ENCODE peak calls at places on chromosomes 7 and 10, in seven cellular contexts. One of them, this sample, is unnamed.

GRCh38 chr7:8291742-8292141 is 29.8 kb upstream of the ICA1 start:
- DNase-seq in NCI-H2029 treated with DMSO at 0.1 percent for 48 hours: no peak
- DNase-seq in activated CD4-positive, alpha-beta T cell treated with anti-CD3 and anti-CD28 coated beads, Interleukin-2, amount 50 U/mL, for 1 hour: no peak
- DNase-seq in MV-4-11: no peak
- DNase-seq in nephron progenitor cell: no peak
- DNase-seq in activated naive CD8-positive, alpha-beta T cell treated with anti-CD3 and anti-CD28 coated beads, Interleukin-2, amount 50 U/mL, for 24 hours: no peak
- DNase-seq in naive B cell: no peak
- DNase-seq in this sample: no peak

GRCh38 chr7:122532406-122533269 is 166.3 kb downstream of the RNF133 start:
- DNase-seq in NCI-H2029 treated with DMSO at 0.1 percent for 48 hours: no peak
- DNase-seq in activated CD4-positive, alpha-beta T cell treated with anti-CD3 and anti-CD28 coated beads, Interleukin-2, amount 50 U/mL, for 1 hour: no peak
- DNase-seq in MV-4-11: no peak
- DNase-seq in nephron progenitor cell: no peak
- DNase-seq in activated naive CD8-positive, alpha-beta T cell treated with anti-CD3 and anti-CD28 coated beads, Interleukin-2, amount 50 U/mL, for 24 hours: no peak
- DNase-seq in naive B cell: no peak
- DNase-seq in this sample: peak

GRCh38 chr7:28151965-28152364 is 28.6 kb downstream of the JAZF1 start:
- DNase-seq in NCI-H2029 treated with DMSO at 0.1 percent for 48 hours: no peak
- DNase-seq in activated CD4-positive, alpha-beta T cell treated with anti-CD3 and anti-CD28 coated beads, Interleukin-2, amount 50 U/mL, for 1 hour: no peak
- DNase-seq in MV-4-11: no peak
- DNase-seq in nephron progenitor cell: no peak
- DNase-seq in activated naive CD8-positive, alpha-beta T cell treated with anti-CD3 and anti-CD28 coated beads, Interleukin-2, amount 50 U/mL, for 24 hours: no peak
- DNase-seq in naive B cell: peak
- DNase-seq in this sample: peak

GRCh38 chr7:43481905-43482678 is 100.8 kb upstream of the STK17A start:
- DNase-seq in NCI-H2029 treated with DMSO at 0.1 percent for 48 hours: no peak
- DNase-seq in activated CD4-positive, alpha-beta T cell treated with anti-CD3 and anti-CD28 coated beads, Interleukin-2, amount 50 U/mL, for 1 hour: no peak
- DNase-seq in MV-4-11: no peak
- DNase-seq in nephron progenitor cell: no peak
- DNase-seq in activated naive CD8-positive, alpha-beta T cell treated with anti-CD3 and anti-CD28 coated beads, Interleukin-2, amount 50 U/mL, for 24 hours: no peak
- DNase-seq in naive B cell: no peak
- DNase-seq in this sample: no peak

GRCh38 chr7:8249121-8249520 is 12.8 kb downstream of the ICA1 start:
- DNase-seq in NCI-H2029 treated with DMSO at 0.1 percent for 48 hours: no peak
- DNase-seq in activated CD4-positive, alpha-beta T cell treated with anti-CD3 and anti-CD28 coated beads, Interleukin-2, amount 50 U/mL, for 1 hour: no peak
- DNase-seq in MV-4-11: peak
- DNase-seq in nephron progenitor cell: no peak
- DNase-seq in activated naive CD8-positive, alpha-beta T cell treated with anti-CD3 and anti-CD28 coated beads, Interleukin-2, amount 50 U/mL, for 24 hours: no peak
- DNase-seq in naive B cell: no peak
- DNase-seq in this sample: no peak

GRCh38 chr10:91587710-91588638 is 44.9 kb downstream of the PPP1R3C start:
- DNase-seq in NCI-H2029 treated with DMSO at 0.1 percent for 48 hours: no peak
- DNase-seq in activated CD4-positive, alpha-beta T cell treated with anti-CD3 and anti-CD28 coated beads, Interleukin-2, amount 50 U/mL, for 1 hour: no peak
- DNase-seq in MV-4-11: no peak
- DNase-seq in nephron progenitor cell: no peak
- DNase-seq in activated naive CD8-positive, alpha-beta T cell treated with anti-CD3 and anti-CD28 coated beads, Interleukin-2, amount 50 U/mL, for 24 hours: no peak
- DNase-seq in naive B cell: no peak
- DNase-seq in this sample: peak

GRCh38 chr7:134856141-134856540 is 76.7 kb downstream of the CALD1 start:
- DNase-seq in NCI-H2029 treated with DMSO at 0.1 percent for 48 hours: no peak
- DNase-seq in activated CD4-positive, alpha-beta T cell treated with anti-CD3 and anti-CD28 coated beads, Interleukin-2, amount 50 U/mL, for 1 hour: no peak
- DNase-seq in MV-4-11: no peak
- DNase-seq in nephron progenitor cell: no peak
- DNase-seq in activated naive CD8-positive, alpha-beta T cell treated with anti-CD3 and anti-CD28 coated beads, Interleukin-2, amount 50 U/mL, for 24 hours: no peak
- DNase-seq in naive B cell: no peak
- DNase-seq in this sample: no peak

GRCh38 chr7:122064971-122065370 is 79.1 kb downstream of the AASS start:
- DNase-seq in NCI-H2029 treated with DMSO at 0.1 percent for 48 hours: no peak
- DNase-seq in activated CD4-positive, alpha-beta T cell treated with anti-CD3 and anti-CD28 coated beads, Interleukin-2, amount 50 U/mL, for 1 hour: no peak
- DNase-seq in MV-4-11: no peak
- DNase-seq in nephron progenitor cell: no peak
- DNase-seq in activated naive CD8-positive, alpha-beta T cell treated with anti-CD3 and anti-CD28 coated beads, Interleukin-2, amount 50 U/mL, for 24 hours: no peak
- DNase-seq in naive B cell: no peak
- DNase-seq in this sample: no peak

GRCh38 chr10:47364366-47364765 is 16.2 kb downstream of the RBP3 start:
- DNase-seq in NCI-H2029 treated with DMSO at 0.1 percent for 48 hours: peak
- DNase-seq in activated CD4-positive, alpha-beta T cell treated with anti-CD3 and anti-CD28 coated beads, Interleukin-2, amount 50 U/mL, for 1 hour: no peak
- DNase-seq in MV-4-11: no peak
- DNase-seq in nephron progenitor cell: no peak
- DNase-seq in activated naive CD8-positive, alpha-beta T cell treated with anti-CD3 and anti-CD28 coated beads, Interleukin-2, amount 50 U/mL, for 24 hours: no peak
- DNase-seq in naive B cell: no peak
- DNase-seq in this sample: no peak

GRCh38 chr7:67056683-67057082 is 60.0 kb downstream of the TYW1 start:
- DNase-seq in NCI-H2029 treated with DMSO at 0.1 percent for 48 hours: no peak
- DNase-seq in activated CD4-positive, alpha-beta T cell treated with anti-CD3 and anti-CD28 coated beads, Interleukin-2, amount 50 U/mL, for 1 hour: no peak
- DNase-seq in MV-4-11: no peak
- DNase-seq in nephron progenitor cell: no peak
- DNase-seq in activated naive CD8-positive, alpha-beta T cell treated with anti-CD3 and anti-CD28 coated beads, Interleukin-2, amount 50 U/mL, for 24 hours: no peak
- DNase-seq in naive B cell: no peak
- DNase-seq in this sample: no peak

GRCh38 chr7:21108182-21108581 is 319.7 kb upstream of the SP4 start:
- DNase-seq in NCI-H2029 treated with DMSO at 0.1 percent for 48 hours: peak
- DNase-seq in activated CD4-positive, alpha-beta T cell treated with anti-CD3 and anti-CD28 coated beads, Interleukin-2, amount 50 U/mL, for 1 hour: no peak
- DNase-seq in MV-4-11: no peak
- DNase-seq in nephron progenitor cell: no peak
- DNase-seq in activated naive CD8-positive, alpha-beta T cell treated with anti-CD3 and anti-CD28 coated beads, Interleukin-2, amount 50 U/mL, for 24 hours: no peak
- DNase-seq in naive B cell: no peak
- DNase-seq in this sample: no peak

GRCh38 chr10:16521311-16522016 is at the start of gene C1QL3:
- DNase-seq in NCI-H2029 treated with DMSO at 0.1 percent for 48 hours: no peak
- DNase-seq in activated CD4-positive, alpha-beta T cell treated with anti-CD3 and anti-CD28 coated beads, Interleukin-2, amount 50 U/mL, for 1 hour: peak
- DNase-seq in MV-4-11: no peak
- DNase-seq in nephron progenitor cell: peak
- DNase-seq in activated naive CD8-positive, alpha-beta T cell treated with anti-CD3 and anti-CD28 coated beads, Interleukin-2, amount 50 U/mL, for 24 hours: peak
- DNase-seq in naive B cell: peak
- DNase-seq in this sample: no peak

GRCh38 chr7:91323759-91324158 is 59.5 kb downstream of the FZD1 start:
- DNase-seq in NCI-H2029 treated with DMSO at 0.1 percent for 48 hours: no peak
- DNase-seq in activated CD4-positive, alpha-beta T cell treated with anti-CD3 and anti-CD28 coated beads, Interleukin-2, amount 50 U/mL, for 1 hour: no peak
- DNase-seq in MV-4-11: no peak
- DNase-seq in nephron progenitor cell: no peak
- DNase-seq in activated naive CD8-positive, alpha-beta T cell treated with anti-CD3 and anti-CD28 coated beads, Interleukin-2, amount 50 U/mL, for 24 hours: no peak
- DNase-seq in naive B cell: no peak
- DNase-seq in this sample: no peak

GRCh38 chr10:14569274-14570060 is 205.2 kb downstream of the FAM107B start:
- DNase-seq in NCI-H2029 treated with DMSO at 0.1 percent for 48 hours: no peak
- DNase-seq in activated CD4-positive, alpha-beta T cell treated with anti-CD3 and anti-CD28 coated beads, Interleukin-2, amount 50 U/mL, for 1 hour: no peak
- DNase-seq in MV-4-11: no peak
- DNase-seq in nephron progenitor cell: no peak
- DNase-seq in activated naive CD8-positive, alpha-beta T cell treated with anti-CD3 and anti-CD28 coated beads, Interleukin-2, amount 50 U/mL, for 24 hours: no peak
- DNase-seq in naive B cell: no peak
- DNase-seq in this sample: no peak

GRCh38 chr10:73251683-73252444 is 580 bp downstream of the MRPS16 start:
- DNase-seq in NCI-H2029 treated with DMSO at 0.1 percent for 48 hours: no peak
- DNase-seq in activated CD4-positive, alpha-beta T cell treated with anti-CD3 and anti-CD28 coated beads, Interleukin-2, amount 50 U/mL, for 1 hour: no peak
- DNase-seq in MV-4-11: peak
- DNase-seq in nephron progenitor cell: no peak
- DNase-seq in activated naive CD8-positive, alpha-beta T cell treated with anti-CD3 and anti-CD28 coated beads, Interleukin-2, amount 50 U/mL, for 24 hours: peak
- DNase-seq in naive B cell: no peak
- DNase-seq in this sample: no peak

GRCh38 chr10:76192694-76193304 is 761.4 kb downstream of the LRMDA start:
- DNase-seq in NCI-H2029 treated with DMSO at 0.1 percent for 48 hours: no peak
- DNase-seq in activated CD4-positive, alpha-beta T cell treated with anti-CD3 and anti-CD28 coated beads, Interleukin-2, amount 50 U/mL, for 1 hour: no peak
- DNase-seq in MV-4-11: no peak
- DNase-seq in nephron progenitor cell: no peak
- DNase-seq in activated naive CD8-positive, alpha-beta T cell treated with anti-CD3 and anti-CD28 coated beads, Interleukin-2, amount 50 U/mL, for 24 hours: no peak
- DNase-seq in naive B cell: no peak
- DNase-seq in this sample: no peak

GRCh38 chr7:15967121-15967520 is 280.6 kb upstream of the MEOX2 start:
- DNase-seq in NCI-H2029 treated with DMSO at 0.1 percent for 48 hours: no peak
- DNase-seq in activated CD4-positive, alpha-beta T cell treated with anti-CD3 and anti-CD28 coated beads, Interleukin-2, amount 50 U/mL, for 1 hour: no peak
- DNase-seq in MV-4-11: no peak
- DNase-seq in nephron progenitor cell: no peak
- DNase-seq in activated naive CD8-positive, alpha-beta T cell treated with anti-CD3 and anti-CD28 coated beads, Interleukin-2, amount 50 U/mL, for 24 hours: no peak
- DNase-seq in naive B cell: no peak
- DNase-seq in this sample: no peak

GRCh38 chr7:55423277-55423711 is 58.2 kb downstream of the LANCL2 start:
- DNase-seq in NCI-H2029 treated with DMSO at 0.1 percent for 48 hours: no peak
- DNase-seq in activated CD4-positive, alpha-beta T cell treated with anti-CD3 and anti-CD28 coated beads, Interleukin-2, amount 50 U/mL, for 1 hour: no peak
- DNase-seq in MV-4-11: no peak
- DNase-seq in nephron progenitor cell: no peak
- DNase-seq in activated naive CD8-positive, alpha-beta T cell treated with anti-CD3 and anti-CD28 coated beads, Interleukin-2, amount 50 U/mL, for 24 hours: no peak
- DNase-seq in naive B cell: no peak
- DNase-seq in this sample: no peak

GRCh38 chr7:131071786-131072504 is 255.7 kb upstream of the MKLN1 start:
- DNase-seq in NCI-H2029 treated with DMSO at 0.1 percent for 48 hours: peak
- DNase-seq in activated CD4-positive, alpha-beta T cell treated with anti-CD3 and anti-CD28 coated beads, Interleukin-2, amount 50 U/mL, for 1 hour: no peak
- DNase-seq in MV-4-11: peak
- DNase-seq in nephron progenitor cell: no peak
- DNase-seq in activated naive CD8-positive, alpha-beta T cell treated with anti-CD3 and anti-CD28 coated beads, Interleukin-2, amount 50 U/mL, for 24 hours: no peak
- DNase-seq in naive B cell: no peak
- DNase-seq in this sample: no peak

GRCh38 chr7:27156508-27156898 is at the start of gene HOXA7:
- DNase-seq in NCI-H2029 treated with DMSO at 0.1 percent for 48 hours: no peak
- DNase-seq in activated CD4-positive, alpha-beta T cell treated with anti-CD3 and anti-CD28 coated beads, Interleukin-2, amount 50 U/mL, for 1 hour: no peak
- DNase-seq in MV-4-11: no peak
- DNase-seq in nephron progenitor cell: peak
- DNase-seq in activated naive CD8-positive, alpha-beta T cell treated with anti-CD3 and anti-CD28 coated beads, Interleukin-2, amount 50 U/mL, for 24 hours: no peak
- DNase-seq in naive B cell: no peak
- DNase-seq in this sample: no peak

GRCh38 chr7:17289074-17289665 is 9.3 kb upstream of the AHR start:
- DNase-seq in NCI-H2029 treated with DMSO at 0.1 percent for 48 hours: no peak
- DNase-seq in activated CD4-positive, alpha-beta T cell treated with anti-CD3 and anti-CD28 coated beads, Interleukin-2, amount 50 U/mL, for 1 hour: no peak
- DNase-seq in MV-4-11: no peak
- DNase-seq in nephron progenitor cell: no peak
- DNase-seq in activated naive CD8-positive, alpha-beta T cell treated with anti-CD3 and anti-CD28 coated beads, Interleukin-2, amount 50 U/mL, for 24 hours: no peak
- DNase-seq in naive B cell: no peak
- DNase-seq in this sample: no peak

GRCh38 chr10:133163889-133164815 is 4.1 kb downstream of the KNDC1 start:
- DNase-seq in NCI-H2029 treated with DMSO at 0.1 percent for 48 hours: no peak
- DNase-seq in activated CD4-positive, alpha-beta T cell treated with anti-CD3 and anti-CD28 coated beads, Interleukin-2, amount 50 U/mL, for 1 hour: no peak
- DNase-seq in MV-4-11: no peak
- DNase-seq in nephron progenitor cell: no peak
- DNase-seq in activated naive CD8-positive, alpha-beta T cell treated with anti-CD3 and anti-CD28 coated beads, Interleukin-2, amount 50 U/mL, for 24 hours: no peak
- DNase-seq in naive B cell: no peak
- DNase-seq in this sample: no peak

GRCh38 chr7:44398506-44398905 is 73.1 kb upstream of the CAMK2B start:
- DNase-seq in NCI-H2029 treated with DMSO at 0.1 percent for 48 hours: peak
- DNase-seq in activated CD4-positive, alpha-beta T cell treated with anti-CD3 and anti-CD28 coated beads, Interleukin-2, amount 50 U/mL, for 1 hour: no peak
- DNase-seq in MV-4-11: no peak
- DNase-seq in nephron progenitor cell: no peak
- DNase-seq in activated naive CD8-positive, alpha-beta T cell treated with anti-CD3 and anti-CD28 coated beads, Interleukin-2, amount 50 U/mL, for 24 hours: no peak
- DNase-seq in naive B cell: no peak
- DNase-seq in this sample: no peak

GRCh38 chr7:30348083-30348560 is 63.7 kb downstream of the ZNRF2 start:
- DNase-seq in NCI-H2029 treated with DMSO at 0.1 percent for 48 hours: no peak
- DNase-seq in activated CD4-positive, alpha-beta T cell treated with anti-CD3 and anti-CD28 coated beads, Interleukin-2, amount 50 U/mL, for 1 hour: peak
- DNase-seq in MV-4-11: peak
- DNase-seq in nephron progenitor cell: no peak
- DNase-seq in activated naive CD8-positive, alpha-beta T cell treated with anti-CD3 and anti-CD28 coated beads, Interleukin-2, amount 50 U/mL, for 24 hours: peak
- DNase-seq in naive B cell: peak
- DNase-seq in this sample: peak

GRCh38 chr10:58435297-58435696 is 50.1 kb downstream of the TFAM start:
- DNase-seq in NCI-H2029 treated with DMSO at 0.1 percent for 48 hours: no peak
- DNase-seq in activated CD4-positive, alpha-beta T cell treated with anti-CD3 and anti-CD28 coated beads, Interleukin-2, amount 50 U/mL, for 1 hour: no peak
- DNase-seq in MV-4-11: peak
- DNase-seq in nephron progenitor cell: no peak
- DNase-seq in activated naive CD8-positive, alpha-beta T cell treated with anti-CD3 and anti-CD28 coated beads, Interleukin-2, amount 50 U/mL, for 24 hours: peak
- DNase-seq in naive B cell: no peak
- DNase-seq in this sample: peak

GRCh38 chr7:81234896-81235295 is 316.0 kb upstream of the SEMA3C start:
- DNase-seq in NCI-H2029 treated with DMSO at 0.1 percent for 48 hours: no peak
- DNase-seq in activated CD4-positive, alpha-beta T cell treated with anti-CD3 and anti-CD28 coated beads, Interleukin-2, amount 50 U/mL, for 1 hour: no peak
- DNase-seq in MV-4-11: no peak
- DNase-seq in nephron progenitor cell: no peak
- DNase-seq in activated naive CD8-positive, alpha-beta T cell treated with anti-CD3 and anti-CD28 coated beads, Interleukin-2, amount 50 U/mL, for 24 hours: no peak
- DNase-seq in naive B cell: no peak
- DNase-seq in this sample: no peak

GRCh38 chr10:18216482-18216881 is 76.3 kb downstream of the CACNB2 start:
- DNase-seq in NCI-H2029 treated with DMSO at 0.1 percent for 48 hours: no peak
- DNase-seq in activated CD4-positive, alpha-beta T cell treated with anti-CD3 and anti-CD28 coated beads, Interleukin-2, amount 50 U/mL, for 1 hour: no peak
- DNase-seq in MV-4-11: no peak
- DNase-seq in nephron progenitor cell: no peak
- DNase-seq in activated naive CD8-positive, alpha-beta T cell treated with anti-CD3 and anti-CD28 coated beads, Interleukin-2, amount 50 U/mL, for 24 hours: no peak
- DNase-seq in naive B cell: no peak
- DNase-seq in this sample: no peak

GRCh38 chr7:106346678-106347217 is 62.0 kb upstream of the NAMPT start:
- DNase-seq in NCI-H2029 treated with DMSO at 0.1 percent for 48 hours: no peak
- DNase-seq in activated CD4-positive, alpha-beta T cell treated with anti-CD3 and anti-CD28 coated beads, Interleukin-2, amount 50 U/mL, for 1 hour: peak
- DNase-seq in MV-4-11: peak
- DNase-seq in nephron progenitor cell: no peak
- DNase-seq in activated naive CD8-positive, alpha-beta T cell treated with anti-CD3 and anti-CD28 coated beads, Interleukin-2, amount 50 U/mL, for 24 hours: no peak
- DNase-seq in naive B cell: no peak
- DNase-seq in this sample: peak

GRCh38 chr7:139044813-139045794 is 9.3 kb upstream of the ZC3HAV1L start:
- DNase-seq in NCI-H2029 treated with DMSO at 0.1 percent for 48 hours: no peak
- DNase-seq in activated CD4-positive, alpha-beta T cell treated with anti-CD3 and anti-CD28 coated beads, Interleukin-2, amount 50 U/mL, for 1 hour: no peak
- DNase-seq in MV-4-11: peak
- DNase-seq in nephron progenitor cell: no peak
- DNase-seq in activated naive CD8-positive, alpha-beta T cell treated with anti-CD3 and anti-CD28 coated beads, Interleukin-2, amount 50 U/mL, for 24 hours: no peak
- DNase-seq in naive B cell: peak
- DNase-seq in this sample: no peak

GRCh38 chr10:3415038-3415736 is 242.6 kb upstream of the PITRM1 start:
- DNase-seq in NCI-H2029 treated with DMSO at 0.1 percent for 48 hours: no peak
- DNase-seq in activated CD4-positive, alpha-beta T cell treated with anti-CD3 and anti-CD28 coated beads, Interleukin-2, amount 50 U/mL, for 1 hour: no peak
- DNase-seq in MV-4-11: no peak
- DNase-seq in nephron progenitor cell: no peak
- DNase-seq in activated naive CD8-positive, alpha-beta T cell treated with anti-CD3 and anti-CD28 coated beads, Interleukin-2, amount 50 U/mL, for 24 hours: no peak
- DNase-seq in naive B cell: no peak
- DNase-seq in this sample: no peak

GRCh38 chr7:106659369-106659962 is 1.5 kb downstream of the CCDC71L start:
- DNase-seq in NCI-H2029 treated with DMSO at 0.1 percent for 48 hours: no peak
- DNase-seq in activated CD4-positive, alpha-beta T cell treated with anti-CD3 and anti-CD28 coated beads, Interleukin-2, amount 50 U/mL, for 1 hour: no peak
- DNase-seq in MV-4-11: no peak
- DNase-seq in nephron progenitor cell: no peak
- DNase-seq in activated naive CD8-positive, alpha-beta T cell treated with anti-CD3 and anti-CD28 coated beads, Interleukin-2, amount 50 U/mL, for 24 hours: no peak
- DNase-seq in naive B cell: no peak
- DNase-seq in this sample: no peak

GRCh38 chr10:101287922-101288638 is 58.8 kb upstream of the LBX1 start:
- DNase-seq in NCI-H2029 treated with DMSO at 0.1 percent for 48 hours: no peak
- DNase-seq in activated CD4-positive, alpha-beta T cell treated with anti-CD3 and anti-CD28 coated beads, Interleukin-2, amount 50 U/mL, for 1 hour: no peak
- DNase-seq in MV-4-11: no peak
- DNase-seq in nephron progenitor cell: peak
- DNase-seq in activated naive CD8-positive, alpha-beta T cell treated with anti-CD3 and anti-CD28 coated beads, Interleukin-2, amount 50 U/mL, for 24 hours: no peak
- DNase-seq in naive B cell: no peak
- DNase-seq in this sample: no peak

GRCh38 chr7:98211221-98211675 is at the start of gene BHLHA15:
- DNase-seq in NCI-H2029 treated with DMSO at 0.1 percent for 48 hours: no peak
- DNase-seq in activated CD4-positive, alpha-beta T cell treated with anti-CD3 and anti-CD28 coated beads, Interleukin-2, amount 50 U/mL, for 1 hour: peak
- DNase-seq in MV-4-11: no peak
- DNase-seq in nephron progenitor cell: peak
- DNase-seq in activated naive CD8-positive, alpha-beta T cell treated with anti-CD3 and anti-CD28 coated beads, Interleukin-2, amount 50 U/mL, for 24 hours: peak
- DNase-seq in naive B cell: no peak
- DNase-seq in this sample: peak

GRCh38 chr7:116438274-116438673 is 61.3 kb upstream of the CAV2 start:
- DNase-seq in NCI-H2029 treated with DMSO at 0.1 percent for 48 hours: no peak
- DNase-seq in activated CD4-positive, alpha-beta T cell treated with anti-CD3 and anti-CD28 coated beads, Interleukin-2, amount 50 U/mL, for 1 hour: no peak
- DNase-seq in MV-4-11: no peak
- DNase-seq in nephron progenitor cell: no peak
- DNase-seq in activated naive CD8-positive, alpha-beta T cell treated with anti-CD3 and anti-CD28 coated beads, Interleukin-2, amount 50 U/mL, for 24 hours: no peak
- DNase-seq in naive B cell: no peak
- DNase-seq in this sample: no peak

This sample was measured in RWPE1.